ENCODE peak calls at places on chromosome 5, in four cellular contexts. L, X, N and B are unnamed samples.

GRCh38 chr5:140951636-140952035 is 14.6 kb upstream of the PCDHAC2 start:
- DNase-seq in X (no peak), N (no peak), L (no peak), B (no peak)

GRCh38 chr5:10301842-10302610 is 5.7 kb downstream of the CMBL start:
- DNase-seq in X (no peak), N (no peak), L (peak), B (no peak)

GRCh38 chr5:54742417-54742889 is 224.9 kb downstream of the SNX18 start:
- DNase-seq in X (no peak), N (no peak), L (no peak), B (no peak)

GRCh38 chr5:56951946-56952691 is at the start of gene MIER3:
- DNase-seq in L (peak), N (peak), X (peak), B (peak)

GRCh38 chr5:112533315-112533867 is 114.3 kb upstream of the EPB41L4A start:
- DNase-seq in L (no peak), X (no peak), N (peak), B (no peak)

GRCh38 chr5:1213508-1214162 is 11.5 kb upstream of the SLC6A18 start:
- DNase-seq in L (no peak), N (no peak), X (no peak), B (no peak)

GRCh38 chr5:53002491-53002890 is 13.3 kb downstream of the ITGA2 start:
- DNase-seq in X (no peak), L (no peak), N (no peak), B (no peak)

GRCh38 chr5:135069895-135070657 is 36.0 kb upstream of the PITX1 start:
- DNase-seq in L (no peak), X (no peak), N (no peak), B (no peak)

GRCh38 chr5:142548739-142549275 is 137.1 kb downstream of the FGF1 start:
- DNase-seq in N (peak), X (peak), L (peak), B (peak)

GRCh38 chr5:83441752-83442151 is 29.8 kb upstream of the VCAN start:
- DNase-seq in N (no peak), L (no peak), X (no peak), B (no peak)

GRCh38 chr5:177366528-177367322 is 9.0 kb downstream of the RGS14 start:
- DNase-seq in N (no peak), X (no peak), L (peak), B (peak)

GRCh38 chr5:142597546-142598337 is 88.1 kb downstream of the FGF1 start:
- DNase-seq in L (peak), X (no peak), N (peak), B (no peak)

GRCh38 chr5:67648201-67648671 is 451.6 kb upstream of the CD180 start:
- DNase-seq in X (no peak), N (no peak), L (peak), B (no peak)

GRCh38 chr5:94830520-94830919 is 212.1 kb downstream of the SLF1 start:
- DNase-seq in N (no peak), X (no peak), L (no peak), B (no peak)

GRCh38 chr5:146828385-146828784 is 50.2 kb downstream of the PPP2R2B start:
- DNase-seq in X (no peak), N (no peak), L (no peak), B (no peak)

GRCh38 chr5:115685966-115686691 is 60.3 kb upstream of the TMED7 start:
- DNase-seq in L (peak), N (no peak), X (no peak), B (no peak)

GRCh38 chr5:178230879-178231735 is 1.5 kb downstream of the PHYKPL start:
- DNase-seq in N (no peak), L (peak), X (no peak), B (no peak)

GRCh38 chr5:177988989-177989625 is 6.9 kb downstream of the PROP1 start:
- DNase-seq in L (no peak), N (no peak), X (no peak), B (no peak)

GRCh38 chr5:160269017-160269416 is 39.7 kb downstream of the FABP6 start:
- DNase-seq in L (peak), X (peak), N (no peak), B (peak)

GRCh38 chr5:141518616-141519015 is 29.7 kb downstream of the PCDHGC5 start:
- DNase-seq in X (no peak), L (no peak), N (no peak), B (no peak)

GRCh38 chr5:77355074-77355473 is 137.0 kb downstream of the WDR41 start:
- DNase-seq in N (no peak), L (no peak), X (no peak), B (no peak)

GRCh38 chr5:142296914-142297417 is 27.9 kb downstream of the SPRY4 start:
- DNase-seq in X (no peak), N (peak), L (no peak), B (no peak)

GRCh38 chr5:83069406-83069805 is 7.8 kb downstream of the TMEM167A start:
- DNase-seq in L (no peak), X (no peak), N (no peak), B (no peak)

GRCh38 chr5:126900796-126901195 is 123.9 kb downstream of the LMNB1 start:
- DNase-seq in N (no peak), L (no peak), X (no peak), B (no peak)

GRCh38 chr5:153965102-153965645 is 73.5 kb downstream of the FAM114A2 start:
- DNase-seq in L (no peak), X (peak), N (peak), B (no peak)

GRCh38 chr5:156149203-156149602 is 177.8 kb upstream of the SGCD start:
- DNase-seq in N (no peak), X (no peak), L (no peak), B (no peak)

GRCh38 chr5:163815240-163815791 is 309.9 kb downstream of the MAT2B start:
- DNase-seq in L (no peak), N (no peak), X (no peak), B (no peak)

GRCh38 chr5:14870347-14871083 is 1.1 kb downstream of the ANKH start:
- DNase-seq in L (no peak), N (no peak), X (peak), B (no peak)

GRCh38 chr5:44974813-44975212 is 166.1 kb downstream of the MRPS30 start:
- DNase-seq in N (no peak), L (no peak), X (no peak), B (no peak)

GRCh38 chr5:79235222-79235577 is 731 bp upstream of the JMY start:
- DNase-seq in N (no peak), L (no peak), X (no peak), B (no peak)